ENCODE peak calls at places on chromosomes 13 and 19, in four cellular contexts. One of them, this sample, is unnamed.

GRCh38 chr19:6532244-6532999 is 1.6 kb downstream of the TNFSF9 start:
- DNase-seq in NCI-H748 treated with DMSO at 0.1 percent for 48 hours: no peak
- DNase-seq in brain microvascular endothelial cell: no peak
- DNase-seq in naive thymus-derived CD8-positive, alpha-beta T cell: no peak
- DNase-seq in this sample: no peak

GRCh38 chr19:10501971-10502523 is 1.1 kb downstream of the KEAP1 start:
- DNase-seq in NCI-H748 treated with DMSO at 0.1 percent for 48 hours: peak; percentile 9
- DNase-seq in brain microvascular endothelial cell: peak; percentile 13
- DNase-seq in naive thymus-derived CD8-positive, alpha-beta T cell: peak; percentile 69
- DNase-seq in this sample: peak; percentile 87

GRCh38 chr19:44131955-44132354 is 9.4 kb upstream of the ZNF234 start:
- DNase-seq in NCI-H748 treated with DMSO at 0.1 percent for 48 hours: no peak
- DNase-seq in brain microvascular endothelial cell: no peak
- DNase-seq in naive thymus-derived CD8-positive, alpha-beta T cell: no peak
- DNase-seq in this sample: no peak

GRCh38 chr13:107202371-107203023 is 634.6 kb upstream of the ARGLU1 start:
- DNase-seq in NCI-H748 treated with DMSO at 0.1 percent for 48 hours: peak; percentile 38
- DNase-seq in brain microvascular endothelial cell: peak; percentile 22
- DNase-seq in naive thymus-derived CD8-positive, alpha-beta T cell: no peak
- DNase-seq in this sample: no peak

GRCh38 chr13:40960721-40961120 is 58.4 kb downstream of the ELF1 start:
- DNase-seq in NCI-H748 treated with DMSO at 0.1 percent for 48 hours: no peak
- DNase-seq in brain microvascular endothelial cell: no peak
- DNase-seq in naive thymus-derived CD8-positive, alpha-beta T cell: no peak
- DNase-seq in this sample: no peak

GRCh38 chr19:2051771-2052704 is 994 bp upstream of the MKNK2 start:
- DNase-seq in NCI-H748 treated with DMSO at 0.1 percent for 48 hours: no peak
- DNase-seq in brain microvascular endothelial cell: no peak
- DNase-seq in naive thymus-derived CD8-positive, alpha-beta T cell: peak; percentile 84
- DNase-seq in this sample: no peak

GRCh38 chr19:4878491-4878968 is 11.1 kb upstream of the PLIN3 start:
- DNase-seq in NCI-H748 treated with DMSO at 0.1 percent for 48 hours: no peak
- DNase-seq in brain microvascular endothelial cell: no peak
- DNase-seq in naive thymus-derived CD8-positive, alpha-beta T cell: no peak
- DNase-seq in this sample: no peak

GRCh38 chr13:66826398-66826797 is 403.7 kb downstream of the PCDH9 start:
- DNase-seq in NCI-H748 treated with DMSO at 0.1 percent for 48 hours: no peak
- DNase-seq in brain microvascular endothelial cell: peak; percentile 25
- DNase-seq in naive thymus-derived CD8-positive, alpha-beta T cell: no peak
- DNase-seq in this sample: no peak

GRCh38 chr19:1106841-1107654 is 3.3 kb downstream of the GPX4 start:
- DNase-seq in NCI-H748 treated with DMSO at 0.1 percent for 48 hours: no peak
- DNase-seq in brain microvascular endothelial cell: no peak
- DNase-seq in naive thymus-derived CD8-positive, alpha-beta T cell: no peak
- DNase-seq in this sample: no peak